ENCODE peak calls at places on chromosomes 7 and 10, in four cellular contexts. U is GM19239, S is NCI-H1105, A is Calu3. N is an unnamed sample.
A peak's percentile ranks its signal among the peaks of the same experiment; 100 is the strongest.

GRCh38 chr7:137266764-137267163 is 76.8 kb downstream of the PTN start:
- DNase-seq in S (no peak), U (no peak), A (no peak), N (no peak)

GRCh38 chr10:118439824-118440223 is 97.7 kb upstream of the FAM204A start:
- DNase-seq in S (no peak), U (no peak), A (no peak), N (no peak)

GRCh38 chr7:28842769-28843295 is 115.3 kb downstream of the TRIL start:
- DNase-seq in U (no peak), S (no peak), A (no peak), N (no peak)

GRCh38 chr7:151248191-151249033 is at the start of gene SMARCD3:
- DNase-seq in A (peak; percentile 65), U (no peak), S (peak; percentile 46), N (peak; percentile 69)

GRCh38 chr7:130491841-130492518 is at the start of gene MEST:
- DNase-seq in U (no peak), S (peak; percentile 58), A (no peak), N (peak; percentile 84)

GRCh38 chr7:114973147-114973546 is 51.3 kb downstream of the MDFIC start:
- DNase-seq in A (no peak), U (no peak), S (no peak), N (peak; percentile 87)

GRCh38 chr10:71266147-71266917 is 52.7 kb upstream of the SLC29A3 start:
- DNase-seq in S (no peak), A (no peak), U (no peak), N (peak; percentile 53)

GRCh38 chr10:72875250-72876055 is 18.1 kb upstream of the OIT3 start:
- DNase-seq in A (peak; percentile 28), U (no peak), S (no peak), N (peak; percentile 50)

GRCh38 chr7:45923290-45923689 is 2.2 kb upstream of the IGFBP3 start:
- DNase-seq in U (no peak), S (peak; percentile 53), A (peak; percentile 95), N (peak; percentile 60)

GRCh38 chr7:11706666-11707605 is 125.1 kb downstream of the THSD7A start:
- DNase-seq in U (no peak), A (peak; percentile 59), S (peak; percentile 68), N (no peak)

GRCh38 chr10:58641095-58641531 is 128.4 kb downstream of the BICC1 start:
- DNase-seq in U (no peak), A (peak; percentile 46), S (no peak), N (peak; percentile 68)

GRCh38 chr10:98028168-98028770 is 2.2 kb downstream of the CRTAC1 start:
- DNase-seq in U (peak; percentile 91), S (peak; percentile 57), A (peak; percentile 56), N (peak; percentile 80)

GRCh38 chr10:124091646-124092269 is 1.6 kb downstream of the CHST15 start:
- DNase-seq in A (peak; percentile 31), U (no peak), S (no peak), N (no peak)

GRCh38 chr7:94513565-94513860 is 3.9 kb downstream of the CASD1 start:
- DNase-seq in S (no peak), U (no peak), A (no peak), N (no peak)

GRCh38 chr10:11145498-11145855 is 127.8 kb downstream of the CELF2 start:
- DNase-seq in U (peak; percentile 36), A (no peak), S (no peak), N (no peak)

GRCh38 chr10:122441961-122442360 is 12.5 kb upstream of the ARMS2 start:
- DNase-seq in S (no peak), A (peak; percentile 22), U (no peak), N (peak; percentile 17)

GRCh38 chr10:95513941-95514392 is 47.2 kb downstream of the SORBS1 start:
- DNase-seq in U (no peak), S (no peak), A (peak; percentile 17), N (no peak)

GRCh38 chr7:23468721-23469149 is 1.6 kb downstream of the IGF2BP3 start:
- DNase-seq in U (no peak), A (peak; percentile 42), S (no peak), N (peak; percentile 42)

GRCh38 chr10:122113161-122113944 is 124.4 kb downstream of the TACC2 start:
- DNase-seq in U (peak; percentile 61), S (no peak), A (peak; percentile 74), N (peak; percentile 87)

GRCh38 chr10:122665946-122666345 is 33.7 kb downstream of the C10orf120 start:
- DNase-seq in A (no peak), S (no peak), U (no peak), N (no peak)

GRCh38 chr10:89582022-89582421 is 46.6 kb upstream of the SLC16A12 start:
- DNase-seq in U (no peak), A (no peak), S (no peak), N (no peak)

GRCh38 chr7:47792521-47793121 is 155.6 kb downstream of the PKD1L1 start:
- DNase-seq in S (no peak), U (no peak), A (no peak), N (no peak)

GRCh38 chr10:132001238-132001977 is 19.7 kb upstream of the BNIP3 start:
- DNase-seq in S (no peak), A (peak; percentile 6), U (no peak), N (peak; percentile 32)

GRCh38 chr10:63376560-63377304 is 89.0 kb downstream of the JMJD1C start:
- DNase-seq in A (no peak), U (no peak), S (no peak), N (no peak)

N was measured in SJCRH30.